ENCODE peak calls at places on chromosomes 12 and 14, in seven cellular contexts. T, P, G, J, V, Q and Z are unnamed samples.

GRCh38 chr12:46266869-46267617 is 1.8 kb downstream of the SLC38A1 start:
- DNase-seq in V (peak; percentile 72), T (peak; percentile 39), P (peak; percentile 67), Q (no peak), G (peak; percentile 40), J (peak; percentile 12), Z (peak; percentile 71)

GRCh38 chr12:99954724-99955123 is 30.0 kb downstream of the ANKS1B start:
- DNase-seq in G (no peak), T (no peak), P (no peak), J (no peak), V (no peak), Q (no peak), Z (no peak)

GRCh38 chr12:47493801-47494200 is 212.0 kb downstream of the RPAP3 start:
- DNase-seq in V (no peak), G (no peak), P (no peak), J (no peak), T (no peak), Q (no peak), Z (no peak)

GRCh38 chr12:59164991-59165718 is 244.9 kb upstream of the LRIG3 start:
- DNase-seq in P (peak; percentile 19), G (no peak), T (no peak), V (peak; percentile 58), J (peak; percentile 55), Q (peak; percentile 7), Z (peak; percentile 50)

GRCh38 chr14:104405566-104406226 is 173.9 kb upstream of the C14orf180 start:
- DNase-seq in V (no peak), T (no peak), P (no peak), G (no peak), J (no peak), Q (no peak), Z (no peak)

GRCh38 chr12:3961573-3961972 is 88.4 kb upstream of the PARP11 start:
- DNase-seq in Q (no peak), V (no peak), J (no peak), P (no peak), G (no peak), T (no peak), Z (no peak)

GRCh38 chr12:76025601-76026575 is 5.7 kb downstream of the PHLDA1 start:
- DNase-seq in Q (no peak), T (no peak), G (no peak), P (no peak), V (peak; percentile 79), J (peak; percentile 23), Z (peak; percentile 25)

GRCh38 chr14:50928002-50928635 is 16.2 kb downstream of the PYGL start:
- DNase-seq in T (peak; percentile 11), G (no peak), Q (no peak), J (peak; percentile 87), V (no peak), P (peak; percentile 89), Z (peak; percentile 81)

GRCh38 chr12:132429932-132430643 is 59.9 kb upstream of the FBRSL1 start:
- DNase-seq in G (peak; percentile 19), V (no peak), J (no peak), P (peak; percentile 62), Q (no peak), T (no peak), Z (no peak)

GRCh38 chr12:75438052-75438754 is 42.4 kb upstream of the GLIPR1 start:
- DNase-seq in G (no peak), Q (no peak), T (no peak), V (no peak), P (no peak), J (no peak), Z (peak; percentile 24)

GRCh38 chr12:41234672-41235071 is 46.6 kb downstream of the PDZRN4 start:
- DNase-seq in J (no peak), Q (no peak), V (no peak), P (no peak), T (no peak), G (no peak), Z (no peak)

GRCh38 chr14:66009104-66009503 is 477.1 kb upstream of the CCDC196 start:
- DNase-seq in V (no peak), T (no peak), G (no peak), J (peak; percentile 2), Q (no peak), P (peak; percentile 76), Z (peak; percentile 25)

GRCh38 chr14:89428556-89429196 is 11.6 kb upstream of the FOXN3 start:
- DNase-seq in P (no peak), Q (no peak), V (peak; percentile 21), T (no peak), G (no peak), J (no peak), Z (no peak)

GRCh38 chr14:64696355-64696844 is 7.8 kb upstream of the PLEKHG3 start:
- DNase-seq in P (no peak), J (no peak), G (no peak), V (no peak), T (no peak), Q (no peak), Z (no peak)

GRCh38 chr12:64608901-64609542 is 1.3 kb upstream of the RASSF3 start:
- DNase-seq in V (peak; percentile 79), G (no peak), P (peak; percentile 39), Q (no peak), T (no peak), J (peak; percentile 52), Z (peak; percentile 73)

GRCh38 chr12:6334940-6335450 is 6.9 kb downstream of the TNFRSF1A start:
- DNase-seq in T (no peak), Q (no peak), G (no peak), J (no peak), P (no peak), V (no peak), Z (no peak)

GRCh38 chr14:95229749-95230148 is 72.4 kb upstream of the DICER1 start:
- DNase-seq in Q (no peak), G (no peak), T (no peak), J (no peak), P (no peak), V (no peak), Z (no peak)

GRCh38 chr12:122457627-122458026 is 35.2 kb upstream of the CLIP1 start:
- DNase-seq in Q (no peak), T (no peak), V (no peak), P (no peak), G (no peak), J (no peak), Z (no peak)

GRCh38 chr12:71686658-71687025 is 760 bp downstream of the TMEM19 start:
- DNase-seq in P (no peak), T (no peak), G (no peak), J (no peak), Q (no peak), V (no peak), Z (no peak)